ENCODE peak calls at places on chromosomes 11 and 22, in seven cellular contexts. V, T, B, M, X, P and K are unnamed samples.

GRCh38 chr11:65662247-65662801 is 392 bp downstream of the RELA start:
- DNase-seq in M (no peak), V (no peak), P (no peak), B (peak), X (no peak), T (no peak), K (no peak)

GRCh38 chr11:69569306-69570200 is 71.4 kb upstream of the CCND1 start:
- DNase-seq in M (no peak), P (no peak), X (peak), B (no peak), V (no peak), T (no peak), K (no peak)

GRCh38 chr11:103051986-103052385 is 40.0 kb downstream of the DCUN1D5 start:
- DNase-seq in T (no peak), X (no peak), V (no peak), P (no peak), B (peak), M (peak), K (no peak)

GRCh38 chr11:6703247-6704063 is 20.3 kb upstream of the MRPL17 start:
- DNase-seq in T (no peak), P (peak), B (peak), M (peak), V (no peak), X (no peak), K (peak)

GRCh38 chr11:19511413-19512183 is 201.0 kb upstream of the NAV2 start:
- DNase-seq in T (no peak), X (no peak), V (no peak), B (no peak), P (peak), M (no peak), K (no peak)

GRCh38 chr22:47197735-47198500 is 435.5 kb downstream of the TBC1D22A start:
- DNase-seq in T (no peak), M (no peak), X (peak), B (no peak), V (no peak), P (no peak), K (no peak)

GRCh38 chr22:21041937-21042336 is 3.8 kb upstream of the LRRC74B start:
- DNase-seq in P (no peak), T (no peak), X (no peak), M (peak), V (peak), B (peak), K (no peak)

GRCh38 chr22:45302751-45303150 is 7.0 kb upstream of the FAM118A start:
- DNase-seq in M (no peak), P (no peak), V (no peak), T (no peak), X (no peak), B (no peak), K (no peak)

GRCh38 chr11:82995754-82996398 is 75.8 kb downstream of the RAB30 start:
- DNase-seq in P (no peak), T (no peak), V (no peak), M (peak), X (no peak), B (peak), K (no peak)

GRCh38 chr22:31269892-31270574 is 22.3 kb downstream of the PIK3IP1 start:
- DNase-seq in T (no peak), M (no peak), X (no peak), V (no peak), B (no peak), P (no peak), K (no peak)

GRCh38 chr11:61602775-61603569 is 22.1 kb upstream of the SYT7 start:
- DNase-seq in X (no peak), B (peak), P (peak), T (no peak), M (peak), V (peak), K (no peak)

GRCh38 chr22:20957691-20958440 is 9.2 kb upstream of the AIFM3 start:
- DNase-seq in V (no peak), X (no peak), M (no peak), T (no peak), P (no peak), B (no peak), K (no peak)

GRCh38 chr11:61776561-61777075 is 15.8 kb downstream of the TMEM258 start:
- DNase-seq in T (peak), M (peak), X (no peak), P (peak), V (no peak), B (peak), K (peak)

GRCh38 chr11:66857927-66858185 is 992 bp downstream of the LRFN4 start:
- DNase-seq in V (no peak), M (no peak), T (no peak), X (no peak), B (no peak), P (no peak), K (no peak)

GRCh38 chr22:20781272-20781990 is 7.5 kb downstream of the SERPIND1 start:
- DNase-seq in T (no peak), M (no peak), V (no peak), X (no peak), P (no peak), B (no peak), K (no peak)

GRCh38 chr11:96055706-96056387 is 131.9 kb upstream of the MTMR2 start:
- DNase-seq in P (no peak), V (peak), T (no peak), X (no peak), M (peak), B (peak), K (no peak)

GRCh38 chr11:111229604-111230003 is 15.9 kb upstream of the POU2AF2 start:
- DNase-seq in M (no peak), X (no peak), T (no peak), V (no peak), P (no peak), B (no peak), K (no peak)

GRCh38 chr22:41799486-41800347 is 762 bp upstream of the CCDC134 start:
- DNase-seq in P (peak), V (no peak), M (no peak), X (no peak), T (no peak), B (no peak), K (no peak)

GRCh38 chr22:47388778-47389177 is 626.3 kb downstream of the TBC1D22A start:
- DNase-seq in X (no peak), V (no peak), M (no peak), P (no peak), B (no peak), T (no peak), K (no peak)

GRCh38 chr11:68506908-68507307 is 46.4 kb downstream of the PPP6R3 start:
- DNase-seq in T (no peak), M (no peak), V (no peak), X (no peak), B (no peak), P (no peak), K (no peak)

GRCh38 chr11:34659096-34659733 is 38.3 kb downstream of the EHF start:
- DNase-seq in B (no peak), X (no peak), M (no peak), T (no peak), V (no peak), P (no peak), K (no peak)